ENCODE peak calls at places on chromosome 16, in ten cellular contexts. S, O, C, X, U, D, L, G, Y and H are unnamed samples.

GRCh38 chr16:31177136-31177535 is 2.8 kb upstream of the FUS start:
- DNase-seq in S (peak), O (no peak), C (no peak), X (no peak), U (no peak), D (no peak), L (no peak), G (no peak), Y (no peak), H (no peak)

GRCh38 chr16:55393976-55394375 is 70.0 kb downstream of the IRX6 start:
- DNase-seq in S (no peak), O (no peak), C (no peak), X (no peak), U (no peak), D (no peak), L (no peak), G (no peak), Y (no peak), H (no peak)

GRCh38 chr16:15552507-15552906 is 90.4 kb downstream of the MARF1 start:
- DNase-seq in S (no peak), O (no peak), C (no peak), X (no peak), U (no peak), D (no peak), L (no peak), G (no peak), Y (no peak), H (no peak)

GRCh38 chr16:3825103-3825502 is 55.4 kb downstream of the CREBBP start:
- DNase-seq in S (peak), O (peak), C (no peak), X (no peak), U (no peak), D (no peak), L (no peak), G (no peak), Y (no peak), H (no peak)

GRCh38 chr16:2298621-2299020 is 30.7 kb upstream of the RNPS1 start:
- DNase-seq in S (no peak), O (no peak), C (no peak), X (no peak), U (no peak), D (no peak), L (no peak), G (no peak), Y (no peak), H (no peak)

GRCh38 chr16:87033021-87033471 is 284.1 kb downstream of the C16orf95 start:
- DNase-seq in S (no peak), O (no peak), C (no peak), X (no peak), U (no peak), D (no peak), L (no peak), G (no peak), Y (no peak), H (no peak)

GRCh38 chr16:85048921-85049562 is 21.4 kb downstream of the KIAA0513 start:
- DNase-seq in S (no peak), O (no peak), C (no peak), X (no peak), U (no peak), D (peak), L (no peak), G (no peak), Y (no peak), H (no peak)

GRCh38 chr16:84983308-84983707 is 28.0 kb downstream of the ZDHHC7 start:
- DNase-seq in S (no peak), O (no peak), C (no peak), X (no peak), U (no peak), D (no peak), L (no peak), G (no peak), Y (no peak), H (no peak)

GRCh38 chr16:89449726-89450335 is 40.5 kb downstream of the ANKRD11 start:
- DNase-seq in S (no peak), O (no peak), C (no peak), X (no peak), U (no peak), D (no peak), L (no peak), G (no peak), Y (no peak), H (no peak)

GRCh38 chr16:3774819-3775218 is 57.5 kb upstream of the TRAP1 start:
- DNase-seq in S (no peak), O (no peak), C (no peak), X (no peak), U (no peak), D (no peak), L (no peak), G (no peak), Y (no peak), H (no peak)

GRCh38 chr16:86590501-86591144 is 12.3 kb downstream of the FOXL1 start:
- DNase-seq in S (peak), O (peak), C (no peak), X (no peak), U (no peak), D (no peak), L (no peak), G (no peak), Y (peak), H (no peak)

GRCh38 chr16:4313563-4314531 is 2.0 kb upstream of the GLIS2 start:
- DNase-seq in S (peak), O (peak), C (no peak), X (no peak), U (no peak), D (no peak), L (peak), G (peak), Y (no peak), H (peak)

GRCh38 chr16:66135376-66135775 is 231.1 kb upstream of the CDH5 start:
- DNase-seq in S (peak), O (peak), C (no peak), X (no peak), U (no peak), D (no peak), L (no peak), G (peak), Y (no peak), H (no peak)

GRCh38 chr16:55661842-55662479 is 6.2 kb downstream of the SLC6A2 start:
- DNase-seq in S (no peak), O (peak), C (no peak), X (no peak), U (no peak), D (peak), L (no peak), G (no peak), Y (no peak), H (no peak)

GRCh38 chr16:3952342-3953131 is 72.0 kb upstream of the CREBBP start:
- DNase-seq in S (peak), O (peak), C (no peak), X (no peak), U (peak), D (no peak), L (no peak), G (peak), Y (no peak), H (no peak)

GRCh38 chr16:54236761-54237160 is 49.8 kb downstream of the IRX3 start:
- DNase-seq in S (no peak), O (peak), C (peak), X (no peak), U (no peak), D (no peak), L (no peak), G (no peak), Y (no peak), H (no peak)

GRCh38 chr16:19382887-19383816 is 34.5 kb upstream of the TMC5 start:
- DNase-seq in S (peak), O (no peak), C (no peak), X (no peak), U (no peak), D (peak), L (no peak), G (no peak), Y (no peak), H (peak)

GRCh38 chr16:86337138-86337537 is 173.2 kb upstream of the FOXF1 start:
- DNase-seq in S (no peak), O (no peak), C (no peak), X (no peak), U (no peak), D (no peak), L (no peak), G (no peak), Y (no peak), H (no peak)

GRCh38 chr16:15857779-15858560 is 1.1 kb upstream of the MYH11 start:
- DNase-seq in S (peak), O (peak), C (no peak), X (no peak), U (no peak), D (no peak), L (peak), G (peak), Y (no peak), H (no peak)

GRCh38 chr16:22624038-22624656 is 113.5 kb downstream of the NPIPB5 start:
- DNase-seq in S (no peak), O (no peak), C (no peak), X (no peak), U (no peak), D (no peak), L (no peak), G (no peak), Y (no peak), H (peak)

GRCh38 chr16:52497067-52497816 is 49.7 kb downstream of the TOX3 start:
- DNase-seq in S (peak), O (no peak), C (no peak), X (no peak), U (peak), D (no peak), L (no peak), G (no peak), Y (no peak), H (peak)

GRCh38 chr16:27449434-27450188 is 47.6 kb downstream of the IL21R start:
- DNase-seq in S (no peak), O (no peak), C (no peak), X (peak), U (no peak), D (no peak), L (peak), G (no peak), Y (no peak), H (no peak)